ENCODE peak calls at places on chromosome 6, in four cellular contexts. W is IMR-90, F is H9, P is H1. E is an unnamed sample.

GRCh38 chr6:80523531-80523970 is 417.1 kb downstream of the BCKDHB start:
- DNase-seq in W (peak; percentile 52), F (peak; percentile 90), P (peak; percentile 74), E (peak; percentile 83)

GRCh38 chr6:84546427-84546914 is 217.9 kb downstream of the TBX18 start:
- DNase-seq in W (no peak), F (no peak), P (no peak), E (peak; percentile 11)

GRCh38 chr6:170080169-170080827 is 210.6 kb downstream of the DLL1 start:
- DNase-seq in W (no peak), F (no peak), P (no peak), E (no peak)

GRCh38 chr6:130890531-130890950 is 63.3 kb downstream of the SMLR1 start:
- DNase-seq in W (peak; percentile 96), F (no peak), P (no peak), E (no peak)

GRCh38 chr6:87118054-87118453 is 23.1 kb upstream of the CGA start:
- DNase-seq in W (peak; percentile 33), F (no peak), P (no peak), E (no peak)

GRCh38 chr6:41470341-41471063 is 75.7 kb upstream of the FOXP4 start:
- DNase-seq in W (no peak), F (no peak), P (peak; percentile 79), E (peak; percentile 81)

GRCh38 chr6:145544031-145544430 is 191.3 kb downstream of the EPM2A start:
- DNase-seq in W (peak; percentile 84), F (no peak), P (no peak), E (no peak)

GRCh38 chr6:26607434-26608230 is 10.9 kb downstream of the ABT1 start:
- DNase-seq in W (peak; percentile 58), F (peak; percentile 54), P (no peak), E (peak; percentile 68)

GRCh38 chr6:75205776-75206334 is at the start of gene COL12A1:
- DNase-seq in W (peak; percentile 100), F (peak; percentile 78), P (peak; percentile 86), E (peak; percentile 82)

GRCh38 chr6:42642794-42643193 is 79.0 kb downstream of the UBR2 start:
- DNase-seq in W (no peak), F (no peak), P (no peak), E (no peak)

DNA sequence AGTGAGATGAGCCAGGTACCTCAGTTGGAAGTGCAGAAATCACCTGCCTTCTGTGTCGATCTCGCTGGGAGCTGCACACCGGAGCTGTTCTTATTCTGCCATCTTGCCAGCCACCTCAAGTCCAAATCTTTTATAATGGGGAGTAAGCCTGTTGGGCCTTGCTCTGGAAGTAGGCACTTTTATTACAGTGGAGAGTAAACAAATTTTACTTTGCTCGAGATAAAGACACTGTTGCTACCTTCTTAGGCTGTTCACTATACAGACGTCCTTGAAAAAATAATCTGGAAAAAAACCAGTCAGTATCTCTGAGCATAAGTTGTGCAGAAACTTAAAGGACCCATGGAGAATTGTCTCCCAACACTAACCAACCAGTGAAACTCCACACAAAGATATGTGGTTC is 34.1 kb upstream of the COL9A1 start:
- DNase-seq in W (no peak), F (no peak), P (no peak), E (no peak)
- H3K56ac ChIP-seq in W (no peak overlapping the region), F (no peak overlapping the region), P (no peak overlapping the region), E (no peak overlapping the region)

GRCh38 chr6:37435373-37435772 is 2.4 kb downstream of the CMTR1 start:
- DNase-seq in W (no peak), F (no peak), P (no peak), E (no peak)

GRCh38 chr6:37432916-37433656 is at the start of gene CMTR1:
- DNase-seq in W (peak; percentile 86), F (peak; percentile 92), P (peak; percentile 97), E (peak; percentile 94)

GRCh38 chr6:37435816-37436215 is 2.8 kb downstream of the CMTR1 start:
- DNase-seq in W (no peak), F (no peak), P (no peak), E (peak; percentile 20)

GRCh38 chr6:37432590-37432915 is 468 bp upstream of the CMTR1 start:
- DNase-seq in W (no peak), F (no peak), P (no peak), E (no peak)

DNA sequence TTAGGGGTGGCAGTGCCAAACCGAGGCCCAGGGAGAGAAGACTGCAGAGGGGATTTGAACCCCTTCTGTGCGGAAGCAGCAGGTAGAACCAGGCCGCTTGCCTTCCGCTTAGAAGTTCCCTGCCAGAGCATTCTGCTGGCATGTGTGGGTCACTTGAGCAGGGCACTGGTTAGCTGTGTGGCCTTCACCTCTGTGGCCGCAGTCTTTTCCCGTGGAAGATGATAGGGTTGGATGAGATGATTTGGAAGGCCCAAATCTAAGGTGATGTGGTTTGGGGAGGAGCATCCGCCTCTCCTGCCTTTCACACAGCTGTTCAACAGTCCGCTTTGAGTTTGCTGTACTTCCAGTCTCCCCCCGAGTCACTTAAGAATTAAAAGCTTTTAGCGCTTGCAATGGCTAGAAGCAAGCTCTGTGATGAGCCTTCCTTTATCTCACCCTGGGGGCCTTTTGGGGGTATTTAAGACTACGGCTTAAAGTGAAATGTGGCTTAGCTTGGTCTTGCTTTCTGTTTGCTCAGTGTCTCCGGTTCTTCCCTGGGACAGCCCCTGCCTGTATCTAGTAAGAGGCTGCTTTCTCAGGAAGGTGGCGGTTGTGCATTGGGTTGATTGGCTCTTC is 743 bp downstream of the CMTR1 start:
- DNase-seq in W (peak; percentile 12), F (no peak), P (no peak), E (peak; percentile 22)
- H2AK5ac ChIP-seq in W (peak overlapping the region; percentile 18), F (no peak overlapping the region), P (no peak overlapping the region), E (peak overlapping the region; percentile 17)

DNA sequence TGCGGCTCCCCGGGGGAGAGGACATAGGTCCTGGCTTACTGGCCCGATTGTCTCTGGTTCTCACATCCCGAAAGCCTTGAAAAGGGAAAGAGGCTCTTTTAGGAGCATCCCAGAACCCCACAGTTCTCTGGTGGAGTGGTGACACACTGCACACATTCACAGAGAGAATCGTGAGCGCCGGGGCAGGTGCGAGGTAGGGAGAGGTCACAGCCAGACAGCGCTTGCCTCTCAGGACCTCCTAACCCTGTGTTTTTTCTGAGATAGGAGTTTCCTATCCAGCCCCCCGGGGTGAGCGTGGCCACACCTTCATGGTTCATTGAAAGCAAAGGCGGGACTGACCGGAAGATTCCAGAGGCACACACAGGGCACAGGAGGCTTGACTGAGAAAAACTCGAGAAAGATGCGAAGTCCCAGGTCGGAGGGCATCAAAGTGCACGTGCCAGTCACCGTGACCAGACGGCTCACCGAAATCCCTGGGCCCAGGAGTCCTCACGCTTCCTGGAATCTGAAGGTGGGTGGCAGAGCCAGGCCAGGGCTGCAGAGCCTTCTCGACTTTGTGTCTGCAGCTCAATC is 46.5 kb upstream of the FRMD1 start:
- DNase-seq in W (no peak), F (peak; percentile 14), P (no peak), E (peak; percentile 53)
- H3K23ac ChIP-seq in W (no peak overlapping the region), F (no peak overlapping the region), P (no peak overlapping the region), E (no peak overlapping the region)

GRCh38 chr6:151340206-151340978 is 51.0 kb downstream of the ZBTB2 start:
- DNase-seq in W (no peak), F (no peak), P (no peak), E (no peak)

GRCh38 chr6:151339369-151339768 is 52.0 kb downstream of the ZBTB2 start:
- DNase-seq in W (no peak), F (no peak), P (no peak), E (no peak)

GRCh38 chr6:151338816-151339215 is 52.5 kb downstream of the ZBTB2 start:
- DNase-seq in W (no peak), F (no peak), P (no peak), E (no peak)

GRCh38 chr6:151330130-151330715 is 61.1 kb downstream of the ZBTB2 start:
- DNase-seq in W (peak; percentile 88), F (no peak), P (no peak), E (no peak)

GRCh38 chr6:151335930-151336329 is 55.4 kb downstream of the ZBTB2 start:
- DNase-seq in W (no peak), F (no peak), P (no peak), E (no peak)
- H3K56ac ChIP-seq in W (no peak overlapping the region), F (no peak overlapping the region), P (no peak overlapping the region), E (no peak overlapping the region)

DNA sequence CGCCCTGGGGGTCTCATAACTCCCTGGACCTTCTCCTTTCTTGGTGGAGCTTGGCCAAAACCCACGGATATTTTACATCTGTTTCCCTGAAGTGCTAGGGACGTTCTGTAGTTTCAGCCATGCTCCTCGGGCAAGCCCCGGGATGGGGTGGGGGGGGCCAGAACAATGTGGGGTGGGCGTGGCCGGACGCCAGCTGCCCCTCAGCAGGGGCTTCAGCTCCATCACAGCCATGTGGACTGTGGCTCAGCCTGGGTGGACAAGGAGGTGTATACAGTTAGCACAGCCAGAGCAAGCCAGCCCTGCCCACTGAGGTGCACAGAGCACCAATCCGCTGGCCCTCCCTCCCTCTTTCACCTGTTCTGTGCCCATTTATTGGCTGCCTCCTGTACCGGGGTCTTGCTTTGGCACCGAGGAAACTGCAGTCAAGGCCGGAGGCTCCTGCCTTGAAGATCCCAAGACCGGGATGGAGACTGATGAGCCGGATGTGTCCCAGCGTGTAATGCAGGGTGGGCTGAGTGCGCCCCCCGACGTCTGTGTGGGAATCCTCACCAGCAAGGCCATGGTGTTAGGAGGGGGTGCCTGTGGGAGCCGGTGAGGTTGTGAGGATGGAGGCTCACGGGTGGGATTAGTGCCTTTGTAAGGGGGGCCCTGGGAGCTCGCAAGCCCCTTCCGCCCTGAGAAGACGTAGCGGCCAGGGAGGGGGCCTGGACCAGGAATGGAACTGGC is 28.0 kb downstream of the FRMD1 start:
- DNase-seq in W (no peak), F (peak; percentile 55), P (no peak), E (peak; percentile 59)
- H2AK5ac ChIP-seq in W (no peak overlapping the region), F (no peak overlapping the region), P (no peak overlapping the region), E (no peak overlapping the region)

GRCh38 chr6:160882741-160883340 is 108.7 kb upstream of the MAP3K4 start:
- DNase-seq in W (no peak), F (no peak), P (no peak), E (peak; percentile 97)
- H3K23ac ChIP-seq in W (no peak overlapping the region), F (no peak overlapping the region), P (no peak overlapping the region), E (peak overlapping the region; percentile 36)

GRCh38 chr6:106614131-106614530 is 15.2 kb downstream of the RTN4IP1 start:
- DNase-seq in W (no peak), F (no peak), P (no peak), E (no peak)

GRCh38 chr6:106612956-106613516 is 16.3 kb downstream of the RTN4IP1 start:
- DNase-seq in W (no peak), F (no peak), P (no peak), E (no peak)

GRCh38 chr6:106617302-106617701 is 12.0 kb downstream of the RTN4IP1 start:
- DNase-seq in W (no peak), F (no peak), P (no peak), E (no peak)

GRCh38 chr6:106613590-106613989 is 15.7 kb downstream of the RTN4IP1 start:
- DNase-seq in W (no peak), F (no peak), P (no peak), E (peak; percentile 29)

DNA sequence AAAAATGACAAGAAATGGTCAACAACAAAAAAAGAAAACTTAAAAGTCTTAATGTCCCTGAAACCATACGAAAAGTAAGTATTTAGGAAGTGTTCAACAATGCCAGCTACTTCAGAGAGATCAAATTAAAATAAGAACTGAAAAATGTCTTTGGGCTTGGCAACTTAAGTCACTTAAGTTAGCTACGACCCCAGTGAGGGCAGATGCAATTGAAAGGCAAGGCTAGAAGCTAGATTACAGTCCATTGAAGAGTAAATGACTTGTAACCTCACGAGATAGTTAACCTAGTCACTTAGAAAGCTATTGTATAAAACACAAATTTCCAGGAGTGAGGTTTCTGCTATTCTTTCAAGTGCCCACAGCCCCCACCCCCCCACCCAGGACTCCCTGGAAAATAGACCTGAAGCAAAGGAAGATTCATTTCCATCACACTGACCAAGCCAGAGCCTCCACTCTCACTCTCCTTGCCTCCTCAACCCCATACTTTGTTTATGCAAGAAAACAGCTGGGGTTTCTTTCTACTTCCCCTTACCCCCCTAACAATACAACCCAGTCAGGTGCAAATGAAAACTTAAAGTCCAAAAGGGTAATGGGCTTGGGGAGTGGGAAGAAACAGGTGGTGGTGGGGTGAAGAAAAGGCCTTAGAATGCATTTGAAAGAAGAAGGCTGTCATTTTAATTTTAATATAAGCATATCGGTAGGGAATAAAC is 14.6 kb downstream of the RTN4IP1 start:
- DNase-seq in W (no peak), F (peak; percentile 72), P (no peak), E (no peak)
- H3K56ac ChIP-seq in W (no peak overlapping the region), F (no peak overlapping the region), P (peak overlapping the region; percentile 34), E (no peak overlapping the region)

GRCh38 chr6:139981066-139981624 is 606.7 kb upstream of the CITED2 start:
- DNase-seq in W (no peak), F (no peak), P (no peak), E (no peak)
- H2AK5ac ChIP-seq in W (peak overlapping the region; percentile 85), F (no peak overlapping the region), P (no peak overlapping the region), E (no peak overlapping the region)

E was measured in mesendoderm.